ENCODE peak calls at places on chromosomes 7 and 10, in seven cellular contexts. F, W, O, R, M, N and T are unnamed samples.

GRCh38 chr7:73449422-73449821 is 15.8 kb downstream of the FZD9 start:
- DNase-seq in W (no peak), M (no peak), N (no peak), F (no peak), R (no peak), O (no peak), T (no peak)

GRCh38 chr10:75000748-75001321 is 110.6 kb upstream of the SAMD8 start:
- DNase-seq in O (no peak), F (no peak), W (no peak), M (no peak), N (no peak), R (no peak), T (peak; percentile 56)

GRCh38 chr7:49774459-49775064 is 1.1 kb downstream of the VWC2 start:
- DNase-seq in R (no peak), O (no peak), W (no peak), F (peak; percentile 51), N (peak; percentile 20), M (no peak), T (peak; percentile 56)

GRCh38 chr10:17025444-17026295 is 103.9 kb downstream of the CUBN start:
- DNase-seq in F (no peak), R (peak; percentile 17), N (peak; percentile 41), M (peak; percentile 96), O (peak; percentile 97), W (no peak), T (no peak)

GRCh38 chr10:93999401-93999851 is 5.7 kb downstream of the PLCE1 start:
- DNase-seq in M (peak; percentile 67), R (no peak), W (no peak), N (no peak), F (peak; percentile 39), O (peak; percentile 82), T (no peak)

GRCh38 chr10:14838582-14839304 is 637 bp downstream of the HSPA14 start:
- DNase-seq in O (peak; percentile 16), R (peak; percentile 18), N (peak; percentile 55), M (no peak), W (peak; percentile 70), F (peak; percentile 66), T (peak; percentile 56)

GRCh38 chr10:69662901-69663300 is 32.9 kb downstream of the FAM241B start:
- DNase-seq in M (no peak), F (no peak), N (no peak), O (no peak), R (no peak), W (no peak), T (no peak)

GRCh38 chr10:117804470-117805011 is 242.2 kb downstream of the RAB11FIP2 start:
- DNase-seq in W (no peak), O (no peak), F (no peak), N (no peak), R (no peak), M (no peak), T (no peak)

GRCh38 chr10:6280291-6280690 is 77.6 kb downstream of the PFKFB3 start:
- DNase-seq in M (no peak), F (no peak), R (no peak), O (no peak), N (no peak), W (no peak), T (no peak)

GRCh38 chr10:36026081-36026480 is 384.0 kb upstream of the FZD8 start:
- DNase-seq in F (no peak), R (no peak), O (no peak), M (no peak), N (no peak), W (no peak), T (no peak)

GRCh38 chr7:137975768-137976167 is 26.1 kb downstream of the CREB3L2 start:
- DNase-seq in M (no peak), F (no peak), O (no peak), N (no peak), W (no peak), R (no peak), T (no peak)

GRCh38 chr7:84865560-84865959 is 321.3 kb downstream of the SEMA3D start:
- DNase-seq in W (no peak), M (no peak), R (no peak), F (no peak), N (no peak), O (no peak), T (no peak)

GRCh38 chr7:83547526-83547925 is 101.4 kb downstream of the SEMA3E start:
- DNase-seq in F (no peak), R (no peak), O (peak; percentile 67), N (no peak), M (no peak), W (peak; percentile 53), T (peak; percentile 12)

DNA sequence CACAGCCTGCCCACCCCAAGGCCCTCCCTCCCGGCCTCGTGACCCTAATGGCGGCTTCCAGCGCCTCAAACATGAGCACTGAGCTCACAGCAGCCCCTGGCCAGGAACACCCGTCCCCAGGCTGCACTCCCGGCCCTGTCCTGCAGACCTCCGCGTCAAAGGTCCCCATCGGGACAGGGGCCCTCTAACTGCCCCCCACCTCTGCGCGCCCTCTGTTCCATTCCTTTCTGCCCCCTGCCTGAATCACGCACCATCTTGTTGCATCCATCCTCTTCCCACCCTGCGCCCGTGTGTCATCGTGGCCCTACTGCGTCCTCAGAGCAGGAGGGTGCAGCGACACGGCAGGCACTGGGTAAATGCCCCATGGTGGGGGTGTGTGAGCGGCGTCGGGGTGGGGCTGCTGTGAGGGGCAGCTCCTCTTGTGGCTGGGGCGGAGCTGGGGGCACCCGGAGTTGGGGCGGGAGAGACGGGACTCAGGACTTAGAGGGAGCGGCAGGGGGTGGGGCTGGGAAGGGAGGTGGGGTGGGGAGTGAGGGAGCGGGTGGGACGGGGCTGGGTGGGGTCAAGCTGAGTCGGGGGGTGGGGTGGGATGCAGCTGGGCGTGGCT is 13.4 kb downstream of the SLC29A4 start:
- DNase-seq in W (no peak), R (no peak), N (no peak), O (no peak), F (no peak), M (no peak), T (no peak)
- TF ChIP-seq CTCF in W (no peak), R (no peak), N (no peak), O (no peak), F (no peak), M (no peak), T (no peak)

GRCh38 chr10:78520737-78521430 is 487.2 kb downstream of the RPS24 start:
- DNase-seq in N (no peak), W (no peak), F (peak; percentile 64), R (peak; percentile 96), O (peak; percentile 39), M (no peak), T (no peak)
- TF ChIP-seq CTCF in N (peak; percentile 51), W (no peak), F (peak; percentile 60), R (peak; percentile 75), O (peak; percentile 50), M (peak; percentile 48), T (no peak)

GRCh38 chr7:142855401-142855743 is 496 bp downstream of the EPHB6 start:
- DNase-seq in W (no peak), R (no peak), O (no peak), F (no peak), M (no peak), N (no peak), T (no peak)
- TF ChIP-seq CTCF in W (no peak), R (no peak), O (no peak), F (peak; percentile 41), M (no peak), N (peak; percentile 29), T (no peak)

GRCh38 chr10:23521735-23522134 is 82.9 kb downstream of the OTUD1 start:
- DNase-seq in W (no peak), O (no peak), R (no peak), N (no peak), M (no peak), F (no peak), T (no peak)

GRCh38 chr10:23517155-23517554 is 78.3 kb downstream of the OTUD1 start:
- DNase-seq in N (no peak), F (no peak), W (no peak), R (peak; percentile 59), M (no peak), O (no peak), T (no peak)

GRCh38 chr10:23514321-23514720 is 75.4 kb downstream of the OTUD1 start:
- DNase-seq in M (no peak), O (no peak), F (no peak), W (no peak), R (no peak), N (no peak), T (no peak)

GRCh38 chr10:23512355-23513058 is 73.6 kb downstream of the OTUD1 start:
- DNase-seq in F (no peak), M (no peak), N (no peak), O (peak; percentile 41), R (peak; percentile 9), W (no peak), T (no peak)

DNA sequence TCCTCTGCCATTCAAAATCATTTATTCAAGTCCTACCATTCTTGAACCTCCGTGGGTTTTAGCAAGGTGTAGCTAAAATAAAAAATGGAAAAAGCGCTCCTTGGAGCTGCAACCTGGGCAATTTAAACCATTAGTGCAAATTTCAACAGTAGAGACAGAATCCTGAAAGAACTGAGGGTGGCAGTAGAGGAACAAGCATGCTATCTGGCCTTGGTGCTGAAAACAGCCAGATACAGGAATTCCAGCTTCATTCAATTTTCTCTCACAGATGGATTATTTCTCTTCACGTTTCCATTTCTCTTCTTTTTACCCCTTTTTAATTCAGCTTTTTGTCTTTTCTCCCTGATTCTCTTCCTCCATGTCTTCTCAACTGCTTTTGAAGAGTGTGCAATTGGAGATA is 77.7 kb downstream of the OTUD1 start:
- DNase-seq in F (no peak), R (peak; percentile 17), N (no peak), M (no peak), W (no peak), O (peak; percentile 35), T (no peak)
- TF ChIP-seq CTCF in F (peak; percentile 76), R (peak; percentile 54), N (peak; percentile 68), M (peak; percentile 45), W (peak; percentile 52), O (peak; percentile 53), T (peak; percentile 22)

GRCh38 chr7:93178213-93178612 is 30.0 kb upstream of the SAMD9L start:
- DNase-seq in F (no peak), W (no peak), O (peak; percentile 41), N (no peak), M (no peak), R (no peak), T (no peak)
- TF ChIP-seq CTCF in F (peak; percentile 23), W (no peak), O (peak; percentile 21), N (no peak), M (peak; percentile 2), R (peak; percentile 20), T (no peak)